ENCODE peak calls at places on chromosome 9, in seven cellular contexts. R is HepG2, L is bronchial epithelial cell, C is ovary, K is cardiac muscle cell, D is right lobe of liver, Q is GM23248. M is an unnamed sample.

GRCh38 chr9:83068414-83068813 is 5.5 kb upstream of the RASEF start:
- DNase-seq in C (no peak), K (no peak), D (no peak), Q (no peak), L (no peak), R (no peak), M (no peak)

GRCh38 chr9:127980056-127980705 is 608 bp downstream of the EEIG1 start:
- DNase-seq in K (no peak), Q (peak), R (no peak), L (no peak), D (peak), C (peak), M (no peak)

GRCh38 chr9:27750571-27750970 is 177.3 kb upstream of the C9orf72 start:
- DNase-seq in K (no peak), Q (no peak), D (no peak), C (no peak), L (no peak), R (no peak), M (no peak)

GRCh38 chr9:2228132-2228531 is 213.0 kb downstream of the SMARCA2 start:
- DNase-seq in R (no peak), L (no peak), C (no peak), Q (peak), D (no peak), K (peak), M (no peak)

GRCh38 chr9:123941535-123942070 is 11.7 kb upstream of the DENND1A start:
- DNase-seq in R (no peak), L (no peak), Q (no peak), C (no peak), D (no peak), K (no peak), M (no peak)

GRCh38 chr9:121367651-121368510 is 2.2 kb downstream of the STOM start:
- DNase-seq in L (peak), K (peak), Q (peak), D (no peak), R (peak), C (no peak), M (peak)

GRCh38 chr9:35697486-35697885 is 7.8 kb upstream of the TPM2 start:
- DNase-seq in L (no peak), K (no peak), C (no peak), Q (no peak), D (peak), R (no peak), M (no peak)

GRCh38 chr9:28121353-28121752 is 548.1 kb upstream of the C9orf72 start:
- DNase-seq in K (no peak), D (no peak), L (no peak), C (no peak), R (no peak), Q (no peak), M (no peak)

GRCh38 chr9:129111762-129112151 is 542 bp downstream of the PTPA start:
- DNase-seq in Q (peak), D (peak), K (peak), R (peak), C (peak), L (no peak), M (no peak)

GRCh38 chr9:111948958-111949357 is 52.3 kb downstream of the UGCG start:
- DNase-seq in L (no peak), C (no peak), D (no peak), K (no peak), Q (peak), R (no peak), M (no peak)

GRCh38 chr9:12554636-12555035 is 138.5 kb upstream of the TYRP1 start:
- DNase-seq in Q (peak), C (no peak), R (peak), D (no peak), L (peak), K (peak), M (no peak)

GRCh38 chr9:129042016-129042415 is 5.6 kb downstream of the MIGA2 start:
- DNase-seq in R (no peak), C (no peak), K (no peak), D (no peak), Q (no peak), L (no peak), M (no peak)

GRCh38 chr9:128027166-128027539 is 40.0 kb downstream of the NAIF1 start:
- DNase-seq in Q (peak), K (peak), D (no peak), R (no peak), L (no peak), C (no peak), M (no peak)

GRCh38 chr9:133199648-133200321 is 9.3 kb downstream of the OBP2B start:
- DNase-seq in R (no peak), Q (no peak), D (no peak), C (peak), K (no peak), L (no peak), M (no peak)

GRCh38 chr9:131743501-131743900 is 3.6 kb upstream of the RAPGEF1 start:
- DNase-seq in Q (peak), D (no peak), C (no peak), K (no peak), R (no peak), L (peak), M (no peak)

GRCh38 chr9:97723819-97724218 is 26.7 kb upstream of the XPA start:
- DNase-seq in R (no peak), C (no peak), K (no peak), Q (no peak), L (peak), D (no peak), M (no peak)

GRCh38 chr9:114957558-114957957 is 27.2 kb upstream of the TNFSF8 start:
- DNase-seq in C (no peak), L (no peak), Q (peak), D (no peak), K (no peak), R (no peak), M (no peak)

GRCh38 chr9:125258832-125259534 is 2.6 kb upstream of the GAPVD1 start:
- DNase-seq in R (peak), C (no peak), K (no peak), D (no peak), L (no peak), Q (no peak), M (no peak)

GRCh38 chr9:128406848-128407391 is 13.7 kb upstream of the CERCAM start:
- DNase-seq in Q (peak), K (peak), L (no peak), R (peak), D (no peak), C (no peak), M (no peak)

GRCh38 chr9:90846770-90847419 is 45.3 kb downstream of the SYK start:
- DNase-seq in C (no peak), R (no peak), L (no peak), Q (no peak), K (no peak), D (no peak), M (no peak)

GRCh38 chr9:98310752-98311392 is 55.4 kb upstream of the TBC1D2 start:
- DNase-seq in Q (peak), C (no peak), D (no peak), R (no peak), K (no peak), L (no peak), M (no peak)

GRCh38 chr9:76203373-76203772 is 190.9 kb downstream of the RFK start:
- DNase-seq in C (peak), K (peak), Q (peak), D (peak), R (no peak), L (peak), M (no peak)

GRCh38 chr9:129885018-129885669 is 49.9 kb downstream of the USP20 start:
- DNase-seq in R (peak), C (no peak), D (peak), Q (peak), K (no peak), L (no peak), M (no peak)

GRCh38 chr9:128001411-128002298 is 20.9 kb upstream of the EEIG1 start:
- DNase-seq in D (no peak), C (no peak), K (peak), Q (peak), R (no peak), L (peak), M (peak)

GRCh38 chr9:132042324-132042723 is 37.3 kb downstream of the MED27 start:
- DNase-seq in L (peak), Q (peak), R (no peak), K (peak), C (no peak), D (no peak), M (peak)

GRCh38 chr9:126925876-126926275 is 11.3 kb downstream of the RALGPS1 start:
- DNase-seq in D (no peak), C (no peak), K (no peak), R (no peak), L (no peak), Q (no peak), M (no peak)

GRCh38 chr9:133492061-133493021 is 13.4 kb upstream of the SLC2A6 start:
- DNase-seq in R (no peak), Q (peak), D (peak), L (peak), K (no peak), C (no peak), M (no peak)

GRCh38 chr9:113614843-113615648 is 151.5 kb downstream of the RGS3 start:
- DNase-seq in C (peak), R (no peak), K (peak), D (peak), L (no peak), Q (peak), M (peak)

GRCh38 chr9:115680226-115680625 is 473.4 kb upstream of the PAPPA start:
- DNase-seq in K (peak), C (no peak), L (no peak), D (no peak), R (no peak), Q (peak), M (no peak)

GRCh38 chr9:74117731-74118130 is 379.4 kb upstream of the RORB start:
- DNase-seq in D (no peak), C (no peak), K (no peak), L (peak), R (no peak), Q (no peak), M (no peak)

GRCh38 chr9:110179734-110180133 is 28.2 kb downstream of the C9orf152 start:
- DNase-seq in Q (peak), R (no peak), L (peak), C (no peak), D (no peak), K (peak), M (peak)

GRCh38 chr9:95504053-95504963 is 12.5 kb downstream of the PTCH1 start:
- DNase-seq in K (peak), D (no peak), R (peak), Q (peak), L (peak), C (no peak), M (no peak)
- H3K4me3 ChIP-seq in K (no peak), D (no peak), R (peak), Q (peak), L (no peak), C (no peak), M (no peak)

GRCh38 chr9:37002036-37002412 is 32.0 kb downstream of the PAX5 start:
- DNase-seq in K (no peak), C (no peak), R (no peak), D (no peak), L (no peak), Q (no peak), M (no peak)
- H3K4me3 ChIP-seq in K (no peak), C (no peak), R (no peak), D (no peak), L (no peak), Q (no peak), M (no peak)

DNA sequence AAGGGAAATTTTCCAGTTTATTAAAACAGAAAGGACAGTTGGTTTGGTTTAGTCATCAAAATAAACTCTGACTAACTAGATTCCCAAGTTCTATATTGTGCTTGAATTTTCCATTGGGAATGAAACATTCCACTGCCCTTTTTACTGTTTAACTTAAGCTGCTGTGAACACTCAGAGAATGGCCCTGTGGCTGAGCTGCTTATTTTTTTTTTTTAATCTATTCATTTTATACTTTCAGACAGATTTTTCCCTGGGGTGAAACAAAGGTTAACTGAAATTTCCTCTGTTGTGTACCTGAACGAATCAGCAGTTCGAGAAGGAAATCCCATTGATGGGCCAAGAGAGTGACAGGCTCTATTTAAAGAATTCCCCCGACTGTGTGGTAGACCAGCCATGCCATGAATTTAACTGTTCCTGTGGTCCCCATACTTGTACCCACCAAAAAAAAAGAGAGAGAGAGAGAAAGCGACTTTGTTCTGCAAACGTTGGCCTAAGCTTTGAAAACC is 138.7 kb upstream of the GRHPR start:
- DNase-seq in K (peak), Q (peak), C (no peak), D (no peak), L (peak), R (peak), M (peak)
- H3K4me3 ChIP-seq in K (no peak), Q (no peak), C (no peak), D (no peak), L (no peak), R (no peak), M (no peak)

GRCh38 chr9:3244963-3245653 is 280.7 kb downstream of the RFX3 start:
- DNase-seq in Q (peak), D (no peak), L (no peak), C (no peak), K (peak), R (no peak), M (no peak)
- H3K4me3 ChIP-seq in Q (no peak), D (no peak), L (no peak), C (no peak), K (no peak), R (no peak), M (no peak)

GRCh38 chr9:93958875-93959682 is 3.9 kb upstream of the BARX1 start:
- DNase-seq in R (no peak), K (peak), Q (peak), D (no peak), C (no peak), L (no peak), M (no peak)
- H3K4me3 ChIP-seq in R (no peak), K (peak), Q (no peak), D (no peak), C (no peak), L (no peak), M (no peak)

GRCh38 chr9:38734831-38735230 is 14.9 kb upstream of the FAM240B start:
- DNase-seq in K (no peak), C (no peak), R (no peak), Q (no peak), D (no peak), L (no peak), M (no peak)
- H3K4me3 ChIP-seq in K (no peak), C (no peak), R (no peak), Q (no peak), D (no peak), L (no peak), M (no peak)

DNA sequence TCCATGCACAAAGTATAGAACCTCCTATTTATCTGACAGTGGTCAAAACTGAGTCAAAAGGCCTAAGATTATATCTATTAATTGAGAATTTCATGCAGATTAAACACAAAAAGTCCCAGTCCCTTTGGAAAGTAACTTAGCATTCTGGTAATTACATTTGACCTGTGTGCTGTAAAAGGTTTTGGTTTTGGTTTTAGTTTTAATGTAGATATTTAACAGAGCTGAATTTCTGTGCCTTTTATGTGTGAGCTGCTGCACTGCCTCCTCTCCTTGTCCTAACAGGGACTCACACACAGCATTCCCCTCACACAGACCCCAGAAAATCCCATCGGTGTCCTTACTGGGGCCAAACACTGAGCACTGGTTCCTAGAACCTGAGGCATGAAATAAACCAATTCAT is 31.0 kb upstream of the FSD1L start:
- DNase-seq in R (no peak), D (no peak), L (no peak), K (no peak), Q (no peak), C (no peak), M (no peak)
- H3K4me3 ChIP-seq in R (no peak), D (no peak), L (no peak), K (no peak), Q (no peak), C (no peak), M (no peak)

GRCh38 chr9:135671591-135672041 is 8.5 kb downstream of the LCN9 start:
- DNase-seq in R (no peak), Q (no peak), C (no peak), L (no peak), D (no peak), K (no peak), M (no peak)
- H3K4me3 ChIP-seq in R (no peak), Q (no peak), C (no peak), L (no peak), D (no peak), K (no peak), M (no peak)

M was measured in BJ.